ENCODE peak calls at places on chromosomes 4 and X, in six cellular contexts. H, Q, E, T, B and Y are unnamed samples.

GRCh38 chrX:129478516-129478915 is 44.8 kb downstream of the SMARCA1 start:
- DNase-seq in H (no peak), Q (no peak), B (no peak), T (no peak), E (peak; percentile 69), Y (no peak)

GRCh38 chrX:100995469-100995868 is 26.0 kb downstream of the ARL13A start:
- DNase-seq in E (peak; percentile 93), B (no peak), H (no peak), T (no peak), Q (no peak), Y (peak; percentile 9)

GRCh38 chrX:19870710-19871490 is 16.5 kb downstream of the SH3KBP1 start:
- DNase-seq in Q (no peak), T (no peak), B (no peak), E (no peak), H (no peak), Y (no peak)

GRCh38 chrX:19698125-19698524 is 182.8 kb upstream of the MAP3K15 start:
- DNase-seq in T (no peak), Q (no peak), E (peak; percentile 50), H (no peak), B (no peak), Y (no peak)

GRCh38 chr4:124230268-124230667 is 482.3 kb downstream of the ANKRD50 start:
- DNase-seq in H (no peak), T (no peak), Q (no peak), B (no peak), E (no peak), Y (no peak)

GRCh38 chrX:40158036-40158706 is 60.4 kb upstream of the BCOR start:
- DNase-seq in Q (peak; percentile 34), E (peak; percentile 17), B (peak; percentile 68), T (peak; percentile 63), H (no peak), Y (peak; percentile 57)

GRCh38 chr4:159607824-159608223 is 504.9 kb downstream of the RAPGEF2 start:
- DNase-seq in E (no peak), H (peak; percentile 67), B (no peak), T (no peak), Q (peak; percentile 74), Y (peak; percentile 45)

GRCh38 chrX:45888518-45888917 is 656.7 kb downstream of the ZNF674 start:
- DNase-seq in H (no peak), T (no peak), B (no peak), E (no peak), Q (no peak), Y (no peak)

GRCh38 chr4:2934077-2934812 is 29.0 kb downstream of the NOP14 start:
- DNase-seq in E (peak; percentile 24), T (no peak), Q (no peak), H (no peak), B (no peak), Y (peak; percentile 53)

GRCh38 chr4:34771632-34772031 is 1472.7 kb downstream of the ARAP2 start:
- DNase-seq in T (no peak), Q (peak; percentile 6), H (no peak), B (no peak), E (no peak), Y (no peak)

GRCh38 chrX:10833299-10834169 is 213.1 kb upstream of the MID1 start:
- DNase-seq in T (peak; percentile 51), Q (peak; percentile 66), E (no peak), B (peak; percentile 47), H (peak; percentile 18), Y (no peak)

GRCh38 chr4:137253949-137254348 is 278.3 kb downstream of the PCDH18 start:
- DNase-seq in H (no peak), T (no peak), Q (no peak), B (no peak), E (peak; percentile 85), Y (no peak)

GRCh38 chrX:149199734-149200133 is 305.4 kb downstream of the IDS start:
- DNase-seq in E (no peak), T (no peak), B (no peak), Q (no peak), H (no peak), Y (no peak)

GRCh38 chrX:133448512-133449076 is 33.3 kb upstream of the GPC4 start:
- DNase-seq in T (no peak), Q (peak; percentile 37), B (no peak), H (no peak), E (no peak), Y (no peak)

GRCh38 chrX:56789518-56790070 is 60.6 kb downstream of the NBDY start:
- DNase-seq in H (no peak), B (no peak), E (no peak), Q (no peak), T (no peak), Y (no peak)

GRCh38 chr4:24881508-24882071 is 31.3 kb downstream of the CCDC149 start:
- DNase-seq in T (no peak), Q (peak; percentile 9), H (no peak), B (no peak), E (no peak), Y (no peak)

GRCh38 chr4:100995671-100996070 is 351.7 kb downstream of the PPP3CA start:
- DNase-seq in B (no peak), T (no peak), Q (peak; percentile 50), H (no peak), E (no peak), Y (no peak)

GRCh38 chrX:29617276-29617675 is 598.1 kb upstream of the MAGEB2 start:
- DNase-seq in B (no peak), E (peak; percentile 69), Q (no peak), H (no peak), T (no peak), Y (no peak)

GRCh38 chr4:43234626-43235025 is 342.1 kb downstream of the GRXCR1 start:
- DNase-seq in H (no peak), B (no peak), E (peak; percentile 44), Q (peak; percentile 86), T (no peak), Y (no peak)

GRCh38 chrX:103376979-103377324 is 614 bp downstream of the BEX3 start:
- DNase-seq in B (peak; percentile 53), T (no peak), E (peak; percentile 27), H (no peak), Q (peak; percentile 75), Y (no peak)

GRCh38 chr4:101806914-101807313 is 16.4 kb downstream of the BANK1 start:
- DNase-seq in Q (no peak), H (no peak), B (no peak), E (no peak), T (no peak), Y (no peak)

GRCh38 chr4:157221895-157222763 is 1.6 kb downstream of the GRIA2 start:
- DNase-seq in B (peak; percentile 71), H (peak; percentile 62), Q (peak; percentile 78), T (peak; percentile 71), E (no peak), Y (no peak)

GRCh38 chr4:55547918-55548317 is 1.2 kb upstream of the CLOCK start:
- DNase-seq in H (no peak), Q (no peak), E (no peak), T (no peak), B (no peak), Y (no peak)

GRCh38 chr4:69936566-69936965 is 5.7 kb downstream of the CSN1S1 start:
- DNase-seq in Q (no peak), E (no peak), B (no peak), H (no peak), T (no peak), Y (no peak)

GRCh38 chr4:156390599-156391296 is 437.1 kb upstream of the CTSO start:
- DNase-seq in B (no peak), H (no peak), T (no peak), Q (no peak), E (no peak), Y (no peak)

GRCh38 chrX:105701310-105702052 is 120.9 kb upstream of the NRK start:
- DNase-seq in B (no peak), T (no peak), Q (peak; percentile 14), H (no peak), E (no peak), Y (no peak)

GRCh38 chr4:159105063-159105414 is 2.2 kb downstream of the RAPGEF2 start:
- DNase-seq in Q (peak; percentile 37), E (peak; percentile 61), H (no peak), T (no peak), B (no peak), Y (no peak)

GRCh38 chr4:117164338-117164737 is 79.0 kb upstream of the TRAM1L1 start:
- DNase-seq in B (no peak), E (no peak), Q (peak; percentile 25), H (no peak), T (no peak), Y (no peak)

GRCh38 chrX:108245462-108245861 is 153.9 kb downstream of the ATG4A start:
- DNase-seq in Q (peak; percentile 22), B (no peak), H (no peak), E (no peak), T (no peak), Y (no peak)
- H4K8ac ChIP-seq in Q (no peak overlapping the region), B (no peak overlapping the region), H (no peak overlapping the region), E (no peak overlapping the region), T (no peak overlapping the region), Y (no peak overlapping the region)

GRCh38 chr4:146179784-146180405 is 4.4 kb downstream of the LSM6 start:
- DNase-seq in Q (peak; percentile 60), B (no peak), H (no peak), T (no peak), E (no peak), Y (no peak)

GRCh38 chr4:146175541-146176453 is at the start of gene LSM6:
- DNase-seq in B (peak; percentile 79), T (peak; percentile 88), H (peak; percentile 58), Q (peak; percentile 88), E (peak; percentile 85), Y (peak; percentile 70)
- H3K4ac ChIP-seq in B (no peak within 1 kb of the TSS), T (no peak within 1 kb of the TSS), H (no peak within 1 kb of the TSS), Q (peak within 1 kb of the TSS; percentile 28), E (peak within 1 kb of the TSS; percentile 59), Y (peak within 1 kb of the TSS; percentile 84)

GRCh38 chr4:148022975-148023374 is 291.1 kb downstream of the ARHGAP10 start:
- DNase-seq in Q (no peak), H (no peak), T (no peak), B (no peak), E (no peak), Y (no peak)
- H4K8ac ChIP-seq in Q (no peak overlapping the region), H (no peak overlapping the region), T (no peak overlapping the region), B (no peak overlapping the region), E (no peak overlapping the region), Y (no peak overlapping the region)

DNA sequence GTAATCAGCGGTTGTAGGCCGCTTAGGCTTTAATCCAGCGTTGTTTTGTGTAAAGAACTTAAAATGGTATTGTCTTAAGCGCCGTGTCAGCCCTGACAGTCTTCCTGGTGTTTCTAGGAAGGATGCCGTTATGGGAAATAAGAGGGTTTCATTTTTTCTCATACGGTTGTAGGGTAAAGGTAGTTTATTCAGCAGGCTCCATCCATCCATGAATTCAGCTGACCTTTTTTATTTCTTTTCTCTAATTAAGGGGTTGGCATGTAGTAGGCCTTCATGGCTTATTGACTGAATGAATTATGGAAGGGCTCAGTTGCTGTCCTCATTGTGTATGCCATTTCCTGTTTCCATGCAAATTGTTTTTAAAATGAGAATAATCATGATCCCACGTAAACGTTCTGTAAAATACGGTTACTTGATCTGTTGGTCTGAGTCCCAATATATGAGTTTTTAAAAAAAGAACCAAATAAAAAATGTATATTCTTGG is 686 bp downstream of the OCIAD1 start:
- DNase-seq in B (no peak), Q (no peak), T (no peak), H (no peak), E (peak; percentile 16), Y (no peak)
- H3K4ac ChIP-seq in B (peak overlapping the region; percentile 72), Q (no peak overlapping the region), T (peak overlapping the region; percentile 63), H (no peak overlapping the region), E (peak overlapping the region; percentile 99), Y (peak overlapping the region; percentile 97)

GRCh38 chr4:4640692-4641091 is 98.8 kb upstream of the STX18 start:
- DNase-seq in Q (peak; percentile 91), H (no peak), T (peak; percentile 58), E (no peak), B (peak; percentile 81), Y (peak; percentile 7)
- H4K8ac ChIP-seq in Q (peak overlapping the region; percentile 40), H (no peak overlapping the region), T (no peak overlapping the region), E (peak overlapping the region; percentile 30), B (no peak overlapping the region), Y (no peak overlapping the region)